ENCODE peak calls at places on chromosomes 12 and 14, in four cellular contexts. D is A673, T is endothelial cell, K is astrocyte of the spinal cord. B is an unnamed sample.

GRCh38 chr14:21068521-21069387 is 1.4 kb upstream of the ARHGEF40 start:
- DNase-seq in D (peak; percentile 81), T (peak; percentile 67), K (peak; percentile 57), B (peak; percentile 74)

GRCh38 chr12:16531623-16532022 is 74.3 kb downstream of the LMO3 start:
- DNase-seq in D (peak; percentile 7), T (no peak), K (peak; percentile 15), B (no peak)

GRCh38 chr14:66359500-66359899 is 126.7 kb upstream of the CCDC196 start:
- DNase-seq in D (peak; percentile 65), T (peak; percentile 35), K (peak; percentile 54), B (peak; percentile 47)

GRCh38 chr14:40983604-40984003 is 623.1 kb upstream of the LRFN5 start:
- DNase-seq in D (no peak), T (no peak), K (peak; percentile 53), B (no peak)

GRCh38 chr14:102050625-102051024 is 36.2 kb downstream of the HSP90AA1 start:
- DNase-seq in D (peak; percentile 54), T (no peak), K (peak; percentile 78), B (no peak)

GRCh38 chr12:48045061-48045846 is 41.0 kb upstream of the COL2A1 start:
- DNase-seq in D (no peak), T (no peak), K (no peak), B (no peak)

GRCh38 chr12:124233041-124233836 is 61.7 kb upstream of the RFLNA start:
- DNase-seq in D (no peak), T (no peak), K (peak; percentile 88), B (no peak)

GRCh38 chr12:92614502-92614901 is 88.3 kb upstream of the PLEKHG7 start:
- DNase-seq in D (no peak), T (no peak), K (no peak), B (no peak)

GRCh38 chr14:90582166-90582565 is 185.3 kb downstream of the CALM1 start:
- DNase-seq in D (no peak), T (no peak), K (no peak), B (no peak)
- TF ChIP-seq CTCF in D (no peak), T (no peak), K (no peak), B (no peak)

GRCh38 chr12:94712852-94713545 is 62.6 kb upstream of the TMCC3 start:
- DNase-seq in D (no peak), T (no peak), K (no peak), B (no peak)

GRCh38 chr12:94707892-94708291 is 57.5 kb upstream of the TMCC3 start:
- DNase-seq in D (no peak), T (no peak), K (peak; percentile 56), B (no peak)

GRCh38 chr12:94714378-94714777 is 64.0 kb upstream of the TMCC3 start:
- DNase-seq in D (no peak), T (no peak), K (peak; percentile 86), B (no peak)

GRCh38 chr12:94706250-94706661 is 55.9 kb upstream of the TMCC3 start:
- DNase-seq in D (no peak), T (no peak), K (no peak), B (no peak)

DNA sequence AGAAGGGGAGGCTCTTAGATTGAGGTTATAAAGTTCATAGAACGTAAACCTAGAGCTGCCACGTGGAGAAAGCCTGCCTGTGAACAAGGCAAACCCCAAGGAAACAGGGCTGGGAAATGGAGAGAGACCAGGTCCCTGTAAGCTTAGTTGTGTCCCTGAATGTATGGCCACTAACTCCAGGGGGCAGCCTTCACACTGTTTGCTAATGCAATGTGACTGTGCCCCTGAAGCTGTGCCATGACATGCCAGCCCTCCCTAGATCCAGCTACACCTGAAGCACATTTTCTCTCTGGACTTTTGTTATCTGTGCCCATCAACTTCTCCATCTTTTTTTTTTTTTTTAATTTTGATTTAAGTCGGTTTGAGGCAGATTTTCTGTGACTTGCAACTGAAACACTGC is 60.6 kb upstream of the TMCC3 start:
- DNase-seq in D (peak; percentile 43), T (peak; percentile 25), K (no peak), B (peak; percentile 36)
- TF ChIP-seq CTCF in D (peak; percentile 64), T (peak; percentile 10), K (peak; percentile 43), B (peak; percentile 44)

GRCh38 chr12:61536117-61536516 is 724.1 kb upstream of the USP15 start:
- DNase-seq in D (no peak), T (no peak), K (no peak), B (no peak)

GRCh38 chr12:61536525-61536924 is 723.7 kb upstream of the USP15 start:
- DNase-seq in D (no peak), T (no peak), K (no peak), B (no peak)

GRCh38 chr12:61538951-61539350 is 721.3 kb upstream of the USP15 start:
- DNase-seq in D (peak; percentile 35), T (peak; percentile 21), K (no peak), B (no peak)
- TF ChIP-seq CTCF in D (peak; percentile 37), T (no peak), K (no peak), B (no peak)

DNA sequence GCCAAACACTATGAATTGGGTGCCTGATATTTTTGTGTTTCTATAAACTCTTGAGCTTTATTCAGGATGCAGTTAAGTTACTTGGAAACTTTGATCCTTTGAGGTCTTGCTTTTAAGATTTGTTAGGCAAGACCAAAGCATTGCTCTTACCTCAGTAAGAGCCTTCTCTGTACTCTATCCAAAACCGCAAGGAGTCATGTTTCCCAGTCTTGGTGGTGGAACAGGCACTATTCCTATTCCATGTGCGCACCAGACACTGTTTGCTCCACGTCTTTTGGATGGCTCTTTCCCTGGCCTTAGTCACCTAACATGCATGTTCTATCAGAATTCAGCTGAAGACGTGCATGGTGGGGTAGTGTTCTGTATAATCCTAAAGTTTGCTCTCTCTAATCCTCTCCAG is 23.6 kb downstream of the CSRP2 start:
- DNase-seq in D (no peak), T (no peak), K (no peak), B (no peak)
- TF ChIP-seq CTCF in D (no peak), T (no peak), K (no peak), B (no peak)

DNA sequence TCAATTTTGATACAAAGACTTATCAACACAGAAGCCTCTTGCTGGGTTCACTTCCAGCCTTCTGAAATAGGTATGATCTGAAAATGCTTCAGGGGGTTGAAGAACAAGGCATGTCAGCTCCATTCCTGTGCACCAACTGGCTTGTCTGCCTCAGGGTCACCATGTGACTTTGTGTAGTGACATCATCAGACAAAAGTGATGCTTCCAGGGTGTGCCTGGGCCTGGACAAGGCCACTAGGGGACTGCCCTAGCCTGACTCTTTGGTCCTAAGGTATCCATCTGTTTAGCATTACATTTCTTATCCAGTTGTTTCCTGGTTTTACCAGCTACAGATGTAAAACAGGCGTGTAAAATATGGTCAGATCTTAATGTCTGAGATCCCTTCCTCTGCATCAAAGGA is 155.6 kb downstream of the CAND1 start:
- DNase-seq in D (no peak), T (no peak), K (no peak), B (no peak)
- TF ChIP-seq CTCF in D (no peak), T (no peak), K (no peak), B (no peak)

GRCh38 chr12:72380441-72380840 is 108.3 kb downstream of the TRHDE start:
- DNase-seq in D (peak; percentile 75), T (no peak), K (no peak), B (no peak)
- TF ChIP-seq CTCF in D (no peak), T (no peak), K (no peak), B (no peak)

GRCh38 chr12:3447318-3447717 is 43.7 kb upstream of the PRMT8 start:
- DNase-seq in D (no peak), T (no peak), K (no peak), B (no peak)
- TF ChIP-seq CTCF in D (no peak), T (no peak), K (no peak), B (no peak)

GRCh38 chr14:78754059-78754458 is 583.9 kb downstream of the NRXN3 start:
- DNase-seq in D (no peak), T (no peak), K (no peak), B (no peak)

GRCh38 chr14:78762331-78762730 is 592.2 kb downstream of the NRXN3 start:
- DNase-seq in D (no peak), T (no peak), K (no peak), B (no peak)

GRCh38 chr14:78763746-78764145 is 593.6 kb downstream of the NRXN3 start:
- DNase-seq in D (no peak), T (no peak), K (peak; percentile 1), B (no peak)

GRCh38 chr14:78752789-78753188 is 582.6 kb downstream of the NRXN3 start:
- DNase-seq in D (no peak), T (no peak), K (peak; percentile 1), B (no peak)

GRCh38 chr14:78758333-78758732 is 588.2 kb downstream of the NRXN3 start:
- DNase-seq in D (peak; percentile 56), T (peak; percentile 46), K (peak; percentile 38), B (peak; percentile 25)
- TF ChIP-seq CTCF in D (peak; percentile 54), T (peak; percentile 82), K (peak; percentile 75), B (peak; percentile 28)

B was measured in GM13976.